ENCODE peak calls at places on chromosomes 2 and 18, in nine cellular contexts. U, P, N, F, C, Z, J, E and I are unnamed samples.
A peak's percentile ranks its signal among the peaks of the same experiment; 100 is the strongest.

GRCh38 chr2:176285321-176285720 is 16.1 kb downstream of the MTX2 start:
- DNase-seq in J (no peak), C (no peak), P (no peak), E (no peak), U (no peak), F (no peak), Z (no peak), N (no peak), I (no peak)

GRCh38 chr2:9949992-9950520 is 1.4 kb upstream of the GRHL1 start:
- DNase-seq in E (no peak), P (no peak), F (no peak), U (no peak), N (no peak), J (no peak), Z (no peak), C (no peak), I (no peak)

GRCh38 chr2:168731550-168732128 is 70.8 kb upstream of the NOSTRIN start:
- DNase-seq in Z (no peak), C (no peak), E (no peak), F (no peak), N (no peak), U (no peak), P (no peak), J (no peak), I (no peak)

GRCh38 chr2:105052773-105053172 is 14.9 kb downstream of the MRPS9 start:
- DNase-seq in N (no peak), F (no peak), J (no peak), Z (no peak), C (no peak), U (peak; percentile 13), P (no peak), E (no peak), I (no peak)

GRCh38 chr2:176986579-176986978 is 226.0 kb upstream of the HNRNPA3 start:
- DNase-seq in E (no peak), U (no peak), J (no peak), Z (no peak), N (no peak), P (no peak), F (no peak), C (no peak), I (no peak)

GRCh38 chr2:150041721-150042450 is 445.6 kb downstream of the RND3 start:
- DNase-seq in F (peak; percentile 35), P (no peak), E (peak; percentile 65), J (no peak), N (no peak), Z (no peak), U (no peak), C (no peak), I (no peak)

GRCh38 chr2:85642725-85643124 is 25.3 kb downstream of the SFTPB start:
- DNase-seq in Z (no peak), E (no peak), P (peak; percentile 41), N (no peak), J (no peak), F (no peak), U (no peak), C (no peak), I (no peak)

GRCh38 chr2:158097481-158097880 is 4.2 kb upstream of the UPP2 start:
- DNase-seq in P (no peak), Z (no peak), E (no peak), F (no peak), U (no peak), C (no peak), J (no peak), N (no peak), I (no peak)

GRCh38 chr2:173571021-173571821 is 216.5 kb downstream of the CDCA7 start:
- DNase-seq in F (no peak), U (peak; percentile 66), J (no peak), C (no peak), Z (no peak), P (no peak), N (no peak), E (no peak), I (peak; percentile 46)

GRCh38 chr18:48658721-48659120 is 119.9 kb downstream of the CTIF start:
- DNase-seq in E (no peak), N (no peak), Z (no peak), U (no peak), F (no peak), C (no peak), P (no peak), J (no peak), I (no peak)

GRCh38 chr18:49638209-49638785 is 76.4 kb downstream of the LIPG start:
- DNase-seq in E (no peak), P (no peak), F (no peak), C (no peak), J (no peak), U (no peak), N (no peak), Z (no peak), I (no peak)

GRCh38 chr2:95159690-95160449 is at the start of gene ZNF514:
- DNase-seq in C (peak; percentile 76), E (peak; percentile 98), N (peak; percentile 75), P (peak; percentile 73), F (peak; percentile 74), U (peak; percentile 72), Z (peak; percentile 69), J (peak; percentile 73), I (peak; percentile 66)